ENCODE peak calls at places on chromosomes 5 and 9, in six cellular contexts. T is GM23248, L is upper lobe of right lung, X is uterus, M is right cardiac atrium, A is adipocyte. R is an unnamed sample.

GRCh38 chr5:93620487-93621339 is 37.7 kb downstream of the NR2F1 start:
- DNase-seq in A (peak; percentile 90), M (peak; percentile 67), T (peak; percentile 85), X (peak; percentile 54), L (peak; percentile 87), R (no peak)

GRCh38 chr9:91155181-91155580 is 206.5 kb downstream of the AUH start:
- DNase-seq in L (no peak), A (no peak), X (no peak), M (no peak), T (no peak), R (no peak)

GRCh38 chr9:96741771-96742170 is 36.1 kb downstream of the ZNF510 start:
- DNase-seq in M (no peak), A (no peak), L (no peak), T (no peak), X (no peak), R (no peak)

GRCh38 chr5:178246736-178247135 is 14.1 kb upstream of the PHYKPL start:
- DNase-seq in X (no peak), M (no peak), A (no peak), T (no peak), L (no peak), R (no peak)

GRCh38 chr5:173334808-173335207 is 6.6 kb upstream of the STC2 start:
- DNase-seq in M (no peak), X (no peak), A (no peak), L (no peak), T (peak; percentile 51), R (no peak)

GRCh38 chr5:143495124-143495523 is 91.6 kb upstream of the NR3C1 start:
- DNase-seq in A (peak; percentile 80), L (no peak), X (no peak), T (peak; percentile 61), M (no peak), R (no peak)

GRCh38 chr9:32455738-32456137 is 70.3 kb downstream of the RIGI start:
- DNase-seq in A (no peak), M (no peak), T (no peak), X (no peak), L (no peak), R (no peak)

GRCh38 chr5:74766348-74766886 is 500 bp downstream of the GFM2 start:
- DNase-seq in M (no peak), T (peak; percentile 84), X (no peak), A (peak; percentile 81), L (no peak), R (no peak)

GRCh38 chr9:33817327-33818166 is 587 bp downstream of the UBE2R2 start:
- DNase-seq in M (peak; percentile 66), X (peak; percentile 54), L (peak; percentile 83), A (peak; percentile 72), T (peak; percentile 89), R (no peak)

GRCh38 chr5:54263447-54263846 is 46.9 kb downstream of the ARL15 start:
- DNase-seq in X (no peak), L (no peak), A (no peak), T (no peak), M (no peak), R (no peak)

GRCh38 chr9:90003046-90003355 is 398.2 kb downstream of the GADD45G start:
- DNase-seq in X (no peak), A (no peak), L (no peak), M (no peak), T (no peak), R (peak; percentile 19)

GRCh38 chr9:69452110-69452780 is 127.2 kb downstream of the ENTREP1 start:
- DNase-seq in A (no peak), X (no peak), L (no peak), M (no peak), T (no peak), R (no peak)

GRCh38 chr9:75239176-75239575 is 150.9 kb downstream of the OSTF1 start:
- DNase-seq in M (no peak), T (peak; percentile 74), A (no peak), L (peak; percentile 74), X (no peak), R (no peak)

GRCh38 chr5:60487885-60488425 is 212.0 kb downstream of the DEPDC1B start:
- DNase-seq in L (no peak), A (peak; percentile 14), M (no peak), X (no peak), T (peak; percentile 13), R (no peak)

GRCh38 chr5:155394727-155395126 is 381.2 kb downstream of the KIF4B start:
- DNase-seq in X (no peak), M (no peak), L (no peak), A (no peak), T (no peak), R (no peak)

GRCh38 chr5:148998174-148998797 is 64.6 kb downstream of the SH3TC2 start:
- DNase-seq in X (no peak), M (no peak), T (peak; percentile 80), A (peak; percentile 85), L (no peak), R (no peak)

GRCh38 chr5:68962632-68963484 is 131.0 kb upstream of the SLC30A5 start:
- DNase-seq in M (peak; percentile 52), A (peak; percentile 94), T (peak; percentile 79), L (no peak), X (peak; percentile 79), R (no peak)

GRCh38 chr9:78821126-78821822 is 524.3 kb downstream of the PSAT1 start:
- DNase-seq in M (no peak), A (peak; percentile 76), T (peak; percentile 59), X (no peak), L (no peak), R (no peak)

GRCh38 chr5:80204808-80205614 is 50.8 kb downstream of the SERINC5 start:
- DNase-seq in T (no peak), X (no peak), A (no peak), L (no peak), M (no peak), R (no peak)

GRCh38 chr5:6733411-6734242 is 20.4 kb downstream of the TENT4A start:
- DNase-seq in T (peak; percentile 76), X (no peak), A (peak; percentile 40), L (no peak), M (no peak), R (no peak)

GRCh38 chr5:142881076-142881466 is 110.9 kb downstream of the ARHGAP26 start:
- DNase-seq in M (no peak), L (no peak), A (peak; percentile 82), X (no peak), T (peak; percentile 91), R (no peak)

GRCh38 chr5:100430268-100430900 is 104.8 kb upstream of the FAM174A start:
- DNase-seq in T (peak; percentile 67), M (peak; percentile 14), X (no peak), A (peak; percentile 72), L (no peak), R (no peak)

DNA sequence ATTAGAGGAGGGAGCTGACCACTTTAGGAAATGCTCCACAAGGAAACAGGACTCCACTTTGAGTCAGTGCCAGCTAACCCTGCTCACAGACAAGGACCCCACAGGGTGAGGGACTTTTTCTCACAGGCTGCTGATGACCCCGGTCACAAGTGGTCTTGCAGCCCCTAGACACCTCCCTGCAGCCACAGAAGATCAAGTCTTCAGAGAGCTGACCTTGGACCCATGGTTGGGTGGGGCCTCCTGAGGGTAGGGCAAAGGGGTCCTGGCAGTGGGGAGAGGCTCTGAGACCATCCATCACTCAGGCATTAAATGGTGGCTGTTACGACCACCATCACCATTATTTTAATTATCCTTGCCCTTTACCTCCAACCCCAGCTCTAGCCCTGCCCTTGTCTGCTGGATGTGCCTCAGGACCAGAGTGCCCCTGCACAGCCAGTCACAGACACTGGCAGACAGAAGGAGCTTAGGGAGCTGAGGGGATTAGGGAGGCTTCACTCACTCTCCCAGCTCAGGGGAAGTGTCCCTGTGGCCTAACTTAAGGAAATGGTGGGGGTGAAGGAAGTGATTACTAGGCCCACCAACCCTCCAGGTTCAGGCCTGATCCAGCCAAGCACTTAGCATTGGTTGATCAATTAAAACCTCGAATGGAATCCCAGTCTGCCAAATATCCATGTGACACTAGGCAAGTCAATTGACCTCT is 1.6 kb downstream of the ACSL6 start:
- DNase-seq in T (no peak), L (peak; percentile 33), M (no peak), X (no peak), A (no peak), R (no peak)
- H3K4me3 ChIP-seq in T (no peak overlapping the region), L (no peak overlapping the region), M (no peak overlapping the region), X (no peak overlapping the region), A (no peak overlapping the region), R (no peak overlapping the region)

GRCh38 chr5:136594416-136594815 is 229.1 kb upstream of the TRPC7 start:
- DNase-seq in T (no peak), X (no peak), L (no peak), M (no peak), A (no peak), R (no peak)

GRCh38 chr5:136600306-136600705 is 235.0 kb upstream of the TRPC7 start:
- DNase-seq in A (no peak), M (no peak), L (no peak), T (no peak), X (no peak), R (no peak)

GRCh38 chr5:136598901-136599300 is 233.6 kb upstream of the TRPC7 start:
- DNase-seq in T (no peak), L (no peak), M (no peak), A (no peak), X (no peak), R (no peak)
- H3K9me3 ChIP-seq in T (no peaks in the 10 kb centered on the region), L (no peaks in the 10 kb centered on the region), M (no peaks in the 10 kb centered on the region), A (peaks cover 18% of the 10 kb centered on the region), X (no peaks in the 10 kb centered on the region), R (no peaks in the 10 kb centered on the region)

DNA sequence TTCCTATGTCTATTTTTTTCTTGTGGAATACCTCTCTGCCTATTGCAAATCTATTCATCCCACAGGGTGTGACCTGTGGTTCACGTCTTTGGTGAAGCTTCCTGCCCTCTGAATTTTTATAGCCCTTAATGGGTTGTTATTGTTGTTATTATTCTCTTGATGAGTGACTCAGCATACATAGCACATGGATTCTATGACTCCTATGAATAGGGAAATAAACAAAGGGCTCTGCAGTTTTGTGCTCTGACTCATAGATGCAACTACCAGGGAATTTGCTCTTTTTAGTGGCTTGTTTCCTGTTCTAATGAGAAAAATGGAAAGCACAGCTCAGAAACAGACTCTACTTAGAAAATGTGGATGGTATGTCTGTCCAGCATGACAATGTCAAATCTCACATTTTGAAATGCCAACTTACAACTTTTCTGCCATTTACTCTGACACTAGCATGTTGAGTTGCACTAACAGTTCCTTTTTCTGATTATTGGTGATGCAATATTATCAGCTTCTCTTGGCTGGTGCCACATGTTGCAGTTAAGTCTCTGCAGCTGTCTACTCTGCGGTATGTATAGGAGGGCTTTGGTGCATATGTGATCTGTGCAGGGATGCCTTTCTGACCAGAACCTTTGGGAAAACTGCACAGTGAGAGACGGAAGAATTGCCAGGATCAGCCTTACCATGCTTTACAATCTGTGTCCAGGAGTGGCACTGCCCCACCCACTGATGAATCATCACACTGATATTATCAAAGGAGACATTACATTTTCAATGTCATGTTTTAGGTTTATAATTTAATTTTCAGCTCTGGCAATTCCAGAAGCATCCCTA is 996.4 kb upstream of the WWC1 start:
- DNase-seq in A (peak; percentile 86), L (no peak), M (no peak), X (no peak), T (peak; percentile 86), R (no peak)
- H3K4me3 ChIP-seq in A (peak overlapping the region; percentile 46), L (no peak overlapping the region), M (no peak overlapping the region), X (no peak overlapping the region), T (peak overlapping the region; percentile 26), R (no peak overlapping the region)

GRCh38 chr5:28346696-28347095 is 1308.3 kb upstream of the CDH9 start:
- DNase-seq in A (no peak), L (no peak), X (no peak), T (no peak), M (no peak), R (no peak)
- H3K9me3 ChIP-seq in A (peaks cover 4% of the 10 kb centered on the region), L (no peaks in the 10 kb centered on the region), X (peaks cover 3% of the 10 kb centered on the region), T (no peaks in the 10 kb centered on the region), M (no peaks in the 10 kb centered on the region), R (peaks cover 5% of the 10 kb centered on the region)

GRCh38 chr9:93119953-93120845 is 13.9 kb downstream of the NINJ1 start:
- DNase-seq in M (peak; percentile 95), L (peak; percentile 97), T (peak; percentile 95), X (peak; percentile 91), A (peak; percentile 24), R (peak; percentile 87)
- H3K4me3 ChIP-seq in M (no peak overlapping the region), L (no peak overlapping the region), T (no peak overlapping the region), X (no peak overlapping the region), A (no peak overlapping the region), R (peak overlapping the region; percentile 25)

GRCh38 chr5:179452356-179453230 is 97.8 kb upstream of the RUFY1 start:
- DNase-seq in T (no peak), A (no peak), M (no peak), X (no peak), L (peak; percentile 49), R (no peak)
- H3K9me3 ChIP-seq in T (no peaks in the 10 kb centered on the region), A (peaks cover 16% of the 10 kb centered on the region), M (no peaks in the 10 kb centered on the region), X (no peaks in the 10 kb centered on the region), L (no peaks in the 10 kb centered on the region), R (no peaks in the 10 kb centered on the region)